ENCODE peak calls at places on chromosomes 16 and 17, in four cellular contexts. L is K562, X is A549, E is HepG2. C is an unnamed sample.

GRCh38 chr17:7947651-7948050 is 15.6 kb downstream of the CNTROB start:
- DNase-seq in L (no peak), E (no peak), X (no peak), C (no peak)

GRCh38 chr16:87028481-87029320 is 288.5 kb downstream of the C16orf95 start:
- DNase-seq in X (no peak), E (no peak), L (no peak), C (no peak)

GRCh38 chr17:19502517-19502916 is 31.1 kb upstream of the SLC47A1 start:
- DNase-seq in E (no peak), L (no peak), X (no peak), C (no peak)

GRCh38 chr17:75694536-75694935 is 26.7 kb upstream of the ITGB4 start:
- DNase-seq in X (no peak), L (no peak), E (no peak), C (no peak)

GRCh38 chr16:457732-458400 is 32.4 kb downstream of the RAB11FIP3 start:
- DNase-seq in E (no peak), X (no peak), L (no peak), C (no peak)

GRCh38 chr17:83029571-83029970 is 49.8 kb upstream of the METRNL start:
- DNase-seq in X (no peak), L (no peak), E (no peak), C (no peak)

GRCh38 chr17:42179911-42180410 is 981 bp downstream of the KCNH4 start:
- DNase-seq in X (no peak), L (peak), E (peak), C (peak)

GRCh38 chr17:61235821-61236197 is 163.8 kb upstream of the TBX2 start:
- DNase-seq in L (no peak), E (peak), X (no peak), C (no peak)

GRCh38 chr16:56193951-56194726 is 2.9 kb downstream of the GNAO1 start:
- DNase-seq in L (peak), E (peak), X (peak), C (peak)

GRCh38 chr16:27426423-27427408 is 24.7 kb downstream of the IL21R start:
- DNase-seq in E (peak), X (no peak), L (peak), C (peak)

GRCh38 chr17:76659928-76660614 is 16.5 kb upstream of the ST6GALNAC1 start:
- DNase-seq in E (no peak), X (no peak), L (peak), C (no peak)

GRCh38 chr17:28726396-28726911 is 421 bp upstream of the TLCD1 start:
- DNase-seq in E (peak), L (no peak), X (peak), C (no peak)

GRCh38 chr17:47879776-47880452 is 16.1 kb upstream of the SP2 start:
- DNase-seq in E (no peak), X (no peak), L (no peak), C (no peak)

GRCh38 chr17:63069245-63069644 is 103.2 kb downstream of the TANC2 start:
- DNase-seq in X (no peak), E (no peak), L (no peak), C (no peak)
- TF ChIP-seq KDM1A in X (no peak), E (no peak), L (no peak), C (no peak)

GRCh38 chr17:64253470-64253869 is 9.6 kb downstream of the TEX2 start:
- DNase-seq in E (no peak), L (no peak), X (no peak), C (no peak)

GRCh38 chr17:64254755-64255154 is 8.3 kb downstream of the TEX2 start:
- DNase-seq in E (no peak), X (no peak), L (no peak), C (no peak)

GRCh38 chr17:64255764-64256163 is 7.3 kb downstream of the TEX2 start:
- DNase-seq in L (no peak), E (no peak), X (no peak), C (no peak)

GRCh38 chr17:64250211-64250835 is 12.7 kb downstream of the TEX2 start:
- DNase-seq in X (no peak), E (no peak), L (no peak), C (no peak)

GRCh38 chr17:64252831-64253230 is 10.2 kb downstream of the TEX2 start:
- DNase-seq in E (no peak), L (no peak), X (no peak), C (no peak)
- TF ChIP-seq MAFK in E (no peak), L (no peak), X (no peak), C (no peak)

DNA sequence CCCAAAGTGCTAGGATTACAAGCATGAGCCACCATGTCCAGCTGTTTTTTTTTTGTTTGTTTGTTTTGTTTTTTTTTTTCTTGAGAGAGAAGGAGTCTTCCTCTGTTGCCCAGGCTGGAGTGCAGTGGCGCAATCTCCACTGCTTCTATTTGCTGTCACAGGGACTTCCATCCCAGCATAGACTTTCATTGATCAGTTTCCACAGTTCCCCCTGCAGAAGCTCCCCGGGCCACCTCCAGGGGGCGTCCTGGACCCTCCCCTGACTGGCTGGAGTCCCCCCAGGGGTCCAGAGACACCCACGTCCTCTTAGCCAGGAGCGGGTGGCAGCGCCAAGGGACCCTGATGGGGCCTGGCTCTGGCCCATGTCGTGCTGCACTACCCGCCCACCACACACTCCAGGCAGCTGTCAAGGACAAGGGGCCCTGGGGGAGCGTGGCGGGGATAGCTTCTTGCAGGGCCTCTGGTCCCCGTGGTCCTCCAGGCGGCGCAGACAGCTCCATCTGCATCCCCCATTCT is 3.1 kb upstream of the NPW start:
- DNase-seq in E (peak), X (no peak), L (peak), C (peak)
- TF ChIP-seq CTCF in E (peak), X (peak), L (peak), C (peak)

GRCh38 chr16:75401697-75402096 is 31.6 kb downstream of the CFDP1 start:
- DNase-seq in L (no peak), E (no peak), X (no peak), C (no peak)
- TF ChIP-seq KDM1A in L (no peak), E (no peak), X (no peak), C (no peak)

C was measured in H1.